ENCODE peak calls at places on chromosomes 4 and X, in ten cellular contexts. I, C, Z, U, E, A, S, R, O and T are unnamed samples.

GRCh38 chr4:130092187-130093015 is 996.4 kb downstream of the C4orf33 start:
- DNase-seq in I (no peak), C (no peak), Z (no peak), U (no peak), E (no peak), A (no peak), S (peak), R (no peak), O (no peak), T (no peak)

GRCh38 chr4:109046549-109047171 is 255.8 kb downstream of the COL25A1 start:
- DNase-seq in I (no peak), C (peak), Z (no peak), U (no peak), E (no peak), A (no peak), S (peak), R (no peak), O (peak), T (peak)

GRCh38 chrX:8254386-8254785 is 83.3 kb upstream of the VCX2 start:
- DNase-seq in I (no peak), C (no peak), Z (no peak), U (no peak), E (no peak), A (no peak), S (peak), R (no peak), O (no peak), T (peak)

GRCh38 chr4:21041708-21042107 is 341.4 kb downstream of the PACRGL start:
- DNase-seq in I (no peak), C (no peak), Z (no peak), U (no peak), E (no peak), A (no peak), S (no peak), R (no peak), O (no peak), T (no peak)

GRCh38 chrX:49172280-49172780 is 632 bp downstream of the PLP2 start:
- DNase-seq in I (no peak), C (peak), Z (no peak), U (peak), E (no peak), A (peak), S (peak), R (no peak), O (peak), T (peak)

GRCh38 chr4:78242071-78242470 is 184.9 kb downstream of the FRAS1 start:
- DNase-seq in I (no peak), C (no peak), Z (no peak), U (no peak), E (peak), A (no peak), S (no peak), R (no peak), O (peak), T (no peak)

GRCh38 chr4:190019023-190019858 is 7.8 kb downstream of the FRG2 start:
- DNase-seq in I (no peak), C (no peak), Z (no peak), U (no peak), E (no peak), A (no peak), S (no peak), R (no peak), O (peak), T (no peak)

GRCh38 chrX:91414710-91415109 is 19.9 kb upstream of the PABPC5 start:
- DNase-seq in I (no peak), C (peak), Z (no peak), U (no peak), E (no peak), A (no peak), S (no peak), R (no peak), O (peak), T (no peak)

GRCh38 chr4:89284828-89285227 is 22.8 kb downstream of the GPRIN3 start:
- DNase-seq in I (no peak), C (no peak), Z (no peak), U (no peak), E (no peak), A (no peak), S (no peak), R (no peak), O (peak), T (peak)

GRCh38 chr4:75671802-75672421 is 1.3 kb downstream of the G3BP2 start:
- DNase-seq in I (no peak), C (peak), Z (no peak), U (no peak), E (no peak), A (no peak), S (peak), R (no peak), O (peak), T (peak)

GRCh38 chrX:12747433-12747832 is 43.8 kb upstream of the PRPS2 start:
- DNase-seq in I (no peak), C (no peak), Z (no peak), U (no peak), E (no peak), A (no peak), S (no peak), R (no peak), O (no peak), T (no peak)

GRCh38 chr4:184383497-184384055 is 90.8 kb downstream of the IRF2 start:
- DNase-seq in I (no peak), C (peak), Z (no peak), U (no peak), E (peak), A (no peak), S (peak), R (no peak), O (peak), T (peak)

GRCh38 chrX:10360121-10360520 is 203.3 kb downstream of the CLCN4 start:
- DNase-seq in I (no peak), C (no peak), Z (no peak), U (no peak), E (no peak), A (no peak), S (no peak), R (no peak), O (peak), T (peak)

GRCh38 chr4:169810325-169811323 is 52.9 kb upstream of the HPF1 start:
- DNase-seq in I (peak), C (peak), Z (peak), U (peak), E (peak), A (peak), S (peak), R (no peak), O (peak), T (peak)

GRCh38 chr4:82561745-82562552 is at the start of gene TMEM150C:
- DNase-seq in I (no peak), C (peak), Z (peak), U (peak), E (no peak), A (no peak), S (peak), R (no peak), O (peak), T (peak)